ENCODE peak calls at places on chromosome 15, in five cellular contexts. L, B, V, W and Q are unnamed samples.

GRCh38 chr15:101795455-101795854 is 7.9 kb upstream of the OR4F6 start:
- DNase-seq in L (no peak), B (no peak), V (no peak), W (no peak), Q (no peak)

GRCh38 chr15:46312133-46312740 is 677.4 kb downstream of the SQOR start:
- DNase-seq in L (peak; percentile 86), B (no peak), V (peak; percentile 82), W (peak; percentile 85), Q (peak; percentile 72)

GRCh38 chr15:86846059-86846458 is 766.4 kb downstream of the AGBL1 start:
- DNase-seq in L (no peak), B (no peak), V (no peak), W (no peak), Q (no peak)

GRCh38 chr15:39310633-39311032 is 270.2 kb upstream of the THBS1 start:
- DNase-seq in L (no peak), B (no peak), V (no peak), W (no peak), Q (no peak)

GRCh38 chr15:42384597-42384996 is 25.3 kb downstream of the CAPN3 start:
- DNase-seq in L (no peak), B (no peak), V (no peak), W (no peak), Q (no peak)

GRCh38 chr15:91855684-91856553 is 2.4 kb downstream of the SLCO3A1 start:
- DNase-seq in L (peak; percentile 68), B (no peak), V (peak; percentile 34), W (no peak), Q (no peak)

GRCh38 chr15:73822998-73823397 is 50.4 kb upstream of the TBC1D21 start:
- DNase-seq in L (peak; percentile 76), B (no peak), V (no peak), W (peak; percentile 34), Q (no peak)

GRCh38 chr15:39854161-39854560 is 65.9 kb downstream of the GPR176 start:
- DNase-seq in L (no peak), B (no peak), V (no peak), W (no peak), Q (no peak)

GRCh38 chr15:33279613-33280205 is 31.1 kb upstream of the RYR3 start:
- DNase-seq in L (no peak), B (no peak), V (no peak), W (no peak), Q (no peak)

GRCh38 chr15:83282859-83283812 is 1.3 kb downstream of the BNC1 start:
- DNase-seq in L (peak; percentile 76), B (no peak), V (no peak), W (peak; percentile 48), Q (peak; percentile 76)

GRCh38 chr15:99537344-99537743 is 28.4 kb upstream of the MEF2A start:
- DNase-seq in L (no peak), B (no peak), V (peak; percentile 66), W (no peak), Q (peak; percentile 44)

GRCh38 chr15:101020451-101020850 is 101.3 kb downstream of the LRRK1 start:
- DNase-seq in L (no peak), B (no peak), V (no peak), W (peak; percentile 7), Q (no peak)

GRCh38 chr15:25689592-25689991 is 173.5 kb downstream of the ATP10A start:
- DNase-seq in L (peak; percentile 55), B (peak; percentile 28), V (no peak), W (no peak), Q (no peak)

GRCh38 chr15:72690938-72691337 is 4.9 kb downstream of the BBS4 start:
- DNase-seq in L (no peak), B (no peak), V (no peak), W (no peak), Q (no peak)

GRCh38 chr15:85381850-85382751 is 1.7 kb downstream of the AKAP13 start:
- DNase-seq in L (no peak), B (no peak), V (no peak), W (peak; percentile 25), Q (no peak)
- H3K27ac ChIP-seq in L (no peak overlapping the region), B (peak overlapping the region; percentile 90), V (no peak overlapping the region), W (no peak overlapping the region), Q (peak overlapping the region; percentile 62)

GRCh38 chr15:67193223-67194009 is 61.0 kb downstream of the AAGAB start:
- DNase-seq in L (no peak), B (no peak), V (no peak), W (no peak), Q (no peak)
- H3K27ac ChIP-seq in L (no peak overlapping the region), B (no peak overlapping the region), V (peak overlapping the region; percentile 45), W (peak overlapping the region; percentile 29), Q (peak overlapping the region; percentile 65)

DNA sequence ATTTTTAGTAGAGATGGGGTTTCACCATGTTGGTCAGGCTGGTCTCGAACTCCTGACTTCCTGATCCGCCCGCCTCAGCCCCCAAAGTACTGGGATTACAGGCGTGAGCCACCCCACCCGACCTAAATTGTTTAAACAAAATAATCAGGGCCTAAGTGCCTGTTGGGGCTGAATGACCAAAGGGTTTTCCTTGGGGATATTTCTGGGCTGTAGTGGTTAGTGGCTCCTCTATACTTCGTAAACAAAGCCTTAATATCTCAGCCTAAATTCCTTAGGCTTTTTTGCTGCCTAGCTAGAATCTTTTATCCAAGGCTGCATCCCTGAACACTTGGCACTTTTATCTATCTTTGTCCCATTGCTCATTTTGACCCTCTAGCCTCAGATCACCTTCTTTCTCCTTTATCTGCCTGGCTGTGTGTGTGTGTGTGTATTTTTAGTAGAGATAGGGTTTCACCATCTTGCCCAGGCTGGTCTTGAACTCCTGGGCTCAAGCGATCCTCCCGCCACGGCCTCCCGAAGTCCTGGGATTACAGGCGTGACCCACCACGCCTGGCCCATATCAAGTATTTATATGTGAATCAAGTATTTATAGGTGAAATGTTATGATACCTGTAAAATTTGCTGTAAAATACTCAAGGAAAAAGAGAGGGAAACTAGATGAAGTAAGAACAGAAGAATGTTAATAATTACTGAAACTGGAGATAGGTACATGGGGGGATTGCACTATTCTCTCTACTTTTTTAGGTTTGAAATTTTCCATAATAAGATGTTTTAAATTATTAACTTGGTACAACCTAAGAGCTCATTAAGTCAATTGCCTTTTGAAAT is 1.8 kb downstream of the NUSAP1 start:
- DNase-seq in L (peak; percentile 4), B (no peak), V (no peak), W (no peak), Q (no peak)
- H3K27ac ChIP-seq in L (no peak overlapping the region), B (no peak overlapping the region), V (no peak overlapping the region), W (no peak overlapping the region), Q (no peak overlapping the region)

GRCh38 chr15:68585574-68586273 is 6.9 kb downstream of the CORO2B start:
- DNase-seq in L (no peak), B (peak; percentile 23), V (no peak), W (no peak), Q (no peak)
- H3K27ac ChIP-seq in L (no peak overlapping the region), B (no peak overlapping the region), V (peak overlapping the region; percentile 96), W (no peak overlapping the region), Q (no peak overlapping the region)

GRCh38 chr15:90036343-90036742 is 35.2 kb downstream of the ZNF710 start:
- DNase-seq in L (peak; percentile 72), B (peak; percentile 58), V (no peak), W (no peak), Q (no peak)

GRCh38 chr15:90037961-90038633 is 37.0 kb downstream of the ZNF710 start:
- DNase-seq in L (no peak), B (peak; percentile 73), V (no peak), W (no peak), Q (no peak)

GRCh38 chr15:90036806-90037509 is 35.8 kb downstream of the ZNF710 start:
- DNase-seq in L (no peak), B (peak; percentile 67), V (no peak), W (no peak), Q (no peak)

GRCh38 chr15:90038639-90039095 is 37.5 kb downstream of the ZNF710 start:
- DNase-seq in L (no peak), B (peak; percentile 15), V (no peak), W (no peak), Q (no peak)

GRCh38 chr15:90037510-90037860 is 36.4 kb downstream of the ZNF710 start:
- DNase-seq in L (no peak), B (no peak), V (no peak), W (no peak), Q (no peak)
- H3K27ac ChIP-seq in L (no peak overlapping the region), B (peak overlapping the region; percentile 86), V (no peak overlapping the region), W (no peak overlapping the region), Q (no peak overlapping the region)

GRCh38 chr15:75042730-75043508 is 19.5 kb downstream of the PPCDC start:
- DNase-seq in L (peak; percentile 48), B (peak; percentile 99), V (peak; percentile 67), W (peak; percentile 92), Q (peak; percentile 83)
- H3K27ac ChIP-seq in L (no peak overlapping the region), B (peak overlapping the region; percentile 92), V (peak overlapping the region; percentile 87), W (peak overlapping the region; percentile 90), Q (peak overlapping the region; percentile 95)

DNA sequence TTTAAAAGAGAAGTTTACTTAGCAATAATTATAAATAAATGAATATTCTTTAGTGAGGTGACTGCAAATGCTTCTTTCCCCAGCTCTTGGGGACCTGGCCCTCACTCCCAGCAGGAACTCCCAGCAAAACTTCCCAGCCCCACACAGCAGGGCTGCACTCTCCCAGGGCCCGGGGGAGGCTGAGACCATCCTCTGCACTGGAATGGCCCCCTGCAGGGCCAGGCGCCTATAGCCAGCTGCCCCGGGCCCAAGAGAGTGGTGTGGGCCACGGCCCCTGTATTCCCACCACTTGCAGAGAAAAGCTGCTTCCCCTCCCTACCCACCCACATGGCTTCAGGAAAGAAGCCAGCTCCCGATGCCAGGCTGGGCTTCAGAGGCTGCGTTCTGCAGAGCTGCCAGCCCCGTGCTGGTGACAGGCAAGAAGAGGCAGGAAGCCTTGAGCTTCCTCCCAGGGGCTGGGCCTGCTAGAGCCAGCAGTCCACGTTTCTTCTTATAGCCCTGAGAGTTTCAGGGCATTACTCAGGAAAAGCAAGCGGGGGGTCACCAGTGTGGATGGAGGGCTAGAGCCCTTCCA is 20.0 kb downstream of the IDH2 start:
- DNase-seq in L (peak; percentile 56), B (no peak), V (peak; percentile 75), W (no peak), Q (no peak)
- H3K27ac ChIP-seq in L (peak overlapping the region; percentile 58), B (peak overlapping the region; percentile 32), V (peak overlapping the region; percentile 79), W (no peak overlapping the region), Q (no peak overlapping the region)

GRCh38 chr15:31373970-31374369 is 47.3 kb downstream of the KLF13 start:
- DNase-seq in L (no peak), B (peak; percentile 70), V (no peak), W (no peak), Q (no peak)

GRCh38 chr15:31369716-31370115 is 43.1 kb downstream of the KLF13 start:
- DNase-seq in L (no peak), B (no peak), V (no peak), W (no peak), Q (no peak)

GRCh38 chr15:31372635-31373091 is 46.0 kb downstream of the KLF13 start:
- DNase-seq in L (peak; percentile 73), B (peak; percentile 73), V (no peak), W (peak; percentile 74), Q (peak; percentile 95)

GRCh38 chr15:31373096-31373865 is 46.6 kb downstream of the KLF13 start:
- DNase-seq in L (no peak), B (peak; percentile 66), V (no peak), W (no peak), Q (no peak)

DNA sequence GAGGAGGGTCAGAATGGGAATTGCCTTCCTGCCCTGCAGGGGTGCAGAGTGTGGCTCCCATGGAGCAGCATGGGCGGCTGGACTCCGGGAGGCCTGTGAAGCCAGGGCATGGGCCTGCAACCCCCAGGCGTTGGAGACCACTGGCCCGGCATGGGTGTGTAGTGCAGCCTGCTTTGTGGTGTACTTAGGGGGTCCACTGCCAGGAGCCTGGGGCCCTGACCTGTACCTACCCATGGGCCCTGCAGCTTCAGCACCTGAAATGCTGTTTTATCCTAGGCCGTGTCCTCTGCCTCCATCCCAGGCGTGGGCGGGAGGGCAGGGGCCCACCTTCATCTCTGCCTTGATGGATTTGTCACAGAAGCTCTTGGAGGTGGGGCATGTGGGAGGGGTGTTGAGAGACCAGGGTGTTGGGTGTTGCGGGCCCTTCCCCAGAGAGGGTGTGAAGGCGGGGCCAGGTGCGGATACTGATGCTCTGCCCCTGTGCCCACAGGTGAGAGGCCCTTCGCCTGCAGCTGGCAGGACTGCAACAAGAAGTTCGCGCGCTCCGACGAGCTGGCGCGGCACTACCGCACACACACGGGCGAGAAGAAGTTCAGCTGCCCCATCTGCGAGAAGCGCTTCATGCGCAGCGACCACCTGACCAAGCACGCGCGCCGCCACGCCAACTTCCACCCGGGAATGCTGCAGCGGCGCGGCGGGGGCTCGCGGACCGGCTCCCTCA is 45.0 kb downstream of the KLF13 start:
- DNase-seq in L (no peak), B (peak; percentile 76), V (no peak), W (no peak), Q (peak; percentile 68)
- H3K27ac ChIP-seq in L (no peak overlapping the region), B (no peak overlapping the region), V (peak overlapping the region; percentile 63), W (peak overlapping the region; percentile 10), Q (peak overlapping the region; percentile 8)